ENCODE peak calls at places on chromosomes 12 and 14, in seven cellular contexts. One of them, this sample, is unnamed.

GRCh38 chr14:97703006-97703760 is 906.0 kb downstream of the VRK1 start:
- DNase-seq in activated CD8-positive, alpha-beta memory T cell treated with anti-CD3 and anti-CD28 coated beads, Interleukin-2, amount 50 U/mL, for 48 hours: no peak
- DNase-seq in left cardiac atrium: no peak
- DNase-seq in NCI-H69: no peak
- DNase-seq in right lobe of liver: no peak
- DNase-seq in Peyer's patch: peak
- DNase-seq in foreskin melanocyte: no peak
- DNase-seq in this sample: no peak

GRCh38 chr14:50955373-50956043 is 11.2 kb upstream of the PYGL start:
- DNase-seq in activated CD8-positive, alpha-beta memory T cell treated with anti-CD3 and anti-CD28 coated beads, Interleukin-2, amount 50 U/mL, for 48 hours: peak
- DNase-seq in left cardiac atrium: peak
- DNase-seq in NCI-H69: peak
- DNase-seq in right lobe of liver: peak
- DNase-seq in Peyer's patch: peak
- DNase-seq in foreskin melanocyte: peak
- DNase-seq in this sample: no peak

GRCh38 chr14:34649344-34649743 is 19.4 kb upstream of the SNX6 start:
- DNase-seq in activated CD8-positive, alpha-beta memory T cell treated with anti-CD3 and anti-CD28 coated beads, Interleukin-2, amount 50 U/mL, for 48 hours: no peak
- DNase-seq in left cardiac atrium: no peak
- DNase-seq in NCI-H69: no peak
- DNase-seq in right lobe of liver: no peak
- DNase-seq in Peyer's patch: no peak
- DNase-seq in foreskin melanocyte: peak
- DNase-seq in this sample: no peak

GRCh38 chr14:92650581-92651105 is 97.8 kb downstream of the LGMN start:
- DNase-seq in activated CD8-positive, alpha-beta memory T cell treated with anti-CD3 and anti-CD28 coated beads, Interleukin-2, amount 50 U/mL, for 48 hours: peak
- DNase-seq in left cardiac atrium: no peak
- DNase-seq in NCI-H69: no peak
- DNase-seq in right lobe of liver: no peak
- DNase-seq in Peyer's patch: no peak
- DNase-seq in foreskin melanocyte: no peak
- DNase-seq in this sample: no peak

GRCh38 chr14:95597784-95598204 is 62.9 kb downstream of the GLRX5 start:
- DNase-seq in activated CD8-positive, alpha-beta memory T cell treated with anti-CD3 and anti-CD28 coated beads, Interleukin-2, amount 50 U/mL, for 48 hours: no peak
- DNase-seq in left cardiac atrium: no peak
- DNase-seq in NCI-H69: peak
- DNase-seq in right lobe of liver: no peak
- DNase-seq in Peyer's patch: no peak
- DNase-seq in foreskin melanocyte: no peak
- DNase-seq in this sample: peak

GRCh38 chr12:6950401-6950801 is 755 bp upstream of the PTPN6 start:
- DNase-seq in activated CD8-positive, alpha-beta memory T cell treated with anti-CD3 and anti-CD28 coated beads, Interleukin-2, amount 50 U/mL, for 48 hours: peak
- DNase-seq in left cardiac atrium: no peak
- DNase-seq in NCI-H69: no peak
- DNase-seq in right lobe of liver: peak
- DNase-seq in Peyer's patch: no peak
- DNase-seq in foreskin melanocyte: no peak
- DNase-seq in this sample: no peak

GRCh38 chr12:91219511-91219910 is 36.9 kb upstream of the DCN start:
- DNase-seq in activated CD8-positive, alpha-beta memory T cell treated with anti-CD3 and anti-CD28 coated beads, Interleukin-2, amount 50 U/mL, for 48 hours: no peak
- DNase-seq in left cardiac atrium: no peak
- DNase-seq in NCI-H69: no peak
- DNase-seq in right lobe of liver: no peak
- DNase-seq in Peyer's patch: no peak
- DNase-seq in foreskin melanocyte: peak
- DNase-seq in this sample: no peak

GRCh38 chr14:105496831-105497591 is 6.0 kb downstream of the TEDC1 start:
- DNase-seq in activated CD8-positive, alpha-beta memory T cell treated with anti-CD3 and anti-CD28 coated beads, Interleukin-2, amount 50 U/mL, for 48 hours: peak
- DNase-seq in left cardiac atrium: no peak
- DNase-seq in NCI-H69: no peak
- DNase-seq in right lobe of liver: peak
- DNase-seq in Peyer's patch: no peak
- DNase-seq in foreskin melanocyte: no peak
- DNase-seq in this sample: no peak

GRCh38 chr12:58395056-58395455 is 453.7 kb downstream of the ATP23 start:
- DNase-seq in activated CD8-positive, alpha-beta memory T cell treated with anti-CD3 and anti-CD28 coated beads, Interleukin-2, amount 50 U/mL, for 48 hours: no peak
- DNase-seq in left cardiac atrium: no peak
- DNase-seq in NCI-H69: no peak
- DNase-seq in right lobe of liver: no peak
- DNase-seq in Peyer's patch: no peak
- DNase-seq in foreskin melanocyte: no peak
- DNase-seq in this sample: no peak

GRCh38 chr14:26849514-26849913 is 251.7 kb upstream of the NOVA1 start:
- DNase-seq in activated CD8-positive, alpha-beta memory T cell treated with anti-CD3 and anti-CD28 coated beads, Interleukin-2, amount 50 U/mL, for 48 hours: no peak
- DNase-seq in left cardiac atrium: no peak
- DNase-seq in NCI-H69: peak
- DNase-seq in right lobe of liver: no peak
- DNase-seq in Peyer's patch: no peak
- DNase-seq in foreskin melanocyte: no peak
- DNase-seq in this sample: no peak

GRCh38 chr12:106957617-106958016 is 1.9 kb downstream of the TMEM263 start:
- DNase-seq in activated CD8-positive, alpha-beta memory T cell treated with anti-CD3 and anti-CD28 coated beads, Interleukin-2, amount 50 U/mL, for 48 hours: no peak
- DNase-seq in left cardiac atrium: no peak
- DNase-seq in NCI-H69: peak
- DNase-seq in right lobe of liver: no peak
- DNase-seq in Peyer's patch: no peak
- DNase-seq in foreskin melanocyte: no peak
- DNase-seq in this sample: no peak

GRCh38 chr14:48575772-48576171 is 900.4 kb upstream of the MDGA2 start:
- DNase-seq in activated CD8-positive, alpha-beta memory T cell treated with anti-CD3 and anti-CD28 coated beads, Interleukin-2, amount 50 U/mL, for 48 hours: no peak
- DNase-seq in left cardiac atrium: no peak
- DNase-seq in NCI-H69: peak
- DNase-seq in right lobe of liver: no peak
- DNase-seq in Peyer's patch: no peak
- DNase-seq in foreskin melanocyte: no peak
- DNase-seq in this sample: no peak

GRCh38 chr12:77837876-77838291 is 7.2 kb downstream of the NAV3 start:
- DNase-seq in activated CD8-positive, alpha-beta memory T cell treated with anti-CD3 and anti-CD28 coated beads, Interleukin-2, amount 50 U/mL, for 48 hours: no peak
- DNase-seq in left cardiac atrium: peak
- DNase-seq in NCI-H69: no peak
- DNase-seq in right lobe of liver: no peak
- DNase-seq in Peyer's patch: no peak
- DNase-seq in foreskin melanocyte: no peak
- DNase-seq in this sample: no peak

GRCh38 chr12:121791671-121792496 is 1.6 kb downstream of the RHOF start:
- DNase-seq in activated CD8-positive, alpha-beta memory T cell treated with anti-CD3 and anti-CD28 coated beads, Interleukin-2, amount 50 U/mL, for 48 hours: peak
- DNase-seq in left cardiac atrium: no peak
- DNase-seq in NCI-H69: no peak
- DNase-seq in right lobe of liver: peak
- DNase-seq in Peyer's patch: peak
- DNase-seq in foreskin melanocyte: no peak
- DNase-seq in this sample: no peak

GRCh38 chr12:62319058-62319457 is 58.9 kb downstream of the USP15 start:
- DNase-seq in activated CD8-positive, alpha-beta memory T cell treated with anti-CD3 and anti-CD28 coated beads, Interleukin-2, amount 50 U/mL, for 48 hours: no peak
- DNase-seq in left cardiac atrium: no peak
- DNase-seq in NCI-H69: no peak
- DNase-seq in right lobe of liver: no peak
- DNase-seq in Peyer's patch: no peak
- DNase-seq in foreskin melanocyte: no peak
- DNase-seq in this sample: no peak

GRCh38 chr12:68497112-68497511 is 113.6 kb upstream of the RAP1B start:
- DNase-seq in activated CD8-positive, alpha-beta memory T cell treated with anti-CD3 and anti-CD28 coated beads, Interleukin-2, amount 50 U/mL, for 48 hours: no peak
- DNase-seq in left cardiac atrium: no peak
- DNase-seq in NCI-H69: no peak
- DNase-seq in right lobe of liver: no peak
- DNase-seq in Peyer's patch: no peak
- DNase-seq in foreskin melanocyte: no peak
- DNase-seq in this sample: no peak

GRCh38 chr12:60174914-60175313 is 579.1 kb downstream of the SLC16A7 start:
- DNase-seq in activated CD8-positive, alpha-beta memory T cell treated with anti-CD3 and anti-CD28 coated beads, Interleukin-2, amount 50 U/mL, for 48 hours: no peak
- DNase-seq in left cardiac atrium: no peak
- DNase-seq in NCI-H69: no peak
- DNase-seq in right lobe of liver: no peak
- DNase-seq in Peyer's patch: no peak
- DNase-seq in foreskin melanocyte: no peak
- DNase-seq in this sample: no peak

GRCh38 chr12:108832730-108833354 is 24.5 kb downstream of the SSH1 start:
- DNase-seq in activated CD8-positive, alpha-beta memory T cell treated with anti-CD3 and anti-CD28 coated beads, Interleukin-2, amount 50 U/mL, for 48 hours: no peak
- DNase-seq in left cardiac atrium: no peak
- DNase-seq in NCI-H69: no peak
- DNase-seq in right lobe of liver: no peak
- DNase-seq in Peyer's patch: no peak
- DNase-seq in foreskin melanocyte: peak
- DNase-seq in this sample: no peak

GRCh38 chr14:95533391-95533821 is 1.4 kb upstream of the GLRX5 start:
- DNase-seq in activated CD8-positive, alpha-beta memory T cell treated with anti-CD3 and anti-CD28 coated beads, Interleukin-2, amount 50 U/mL, for 48 hours: peak
- DNase-seq in left cardiac atrium: no peak
- DNase-seq in NCI-H69: peak
- DNase-seq in right lobe of liver: no peak
- DNase-seq in Peyer's patch: peak
- DNase-seq in foreskin melanocyte: peak
- DNase-seq in this sample: peak

GRCh38 chr14:60964901-60965300 is 16.0 kb downstream of the TRMT5 start:
- DNase-seq in activated CD8-positive, alpha-beta memory T cell treated with anti-CD3 and anti-CD28 coated beads, Interleukin-2, amount 50 U/mL, for 48 hours: no peak
- DNase-seq in left cardiac atrium: no peak
- DNase-seq in NCI-H69: no peak
- DNase-seq in right lobe of liver: no peak
- DNase-seq in Peyer's patch: no peak
- DNase-seq in foreskin melanocyte: no peak
- DNase-seq in this sample: no peak

GRCh38 chr14:65103150-65103760 is 938 bp upstream of the MAX start:
- DNase-seq in activated CD8-positive, alpha-beta memory T cell treated with anti-CD3 and anti-CD28 coated beads, Interleukin-2, amount 50 U/mL, for 48 hours: no peak
- DNase-seq in left cardiac atrium: no peak
- DNase-seq in NCI-H69: peak
- DNase-seq in right lobe of liver: no peak
- DNase-seq in Peyer's patch: no peak
- DNase-seq in foreskin melanocyte: no peak
- DNase-seq in this sample: peak

GRCh38 chr12:88520436-88520820 is 59.8 kb downstream of the KITLG start:
- DNase-seq in activated CD8-positive, alpha-beta memory T cell treated with anti-CD3 and anti-CD28 coated beads, Interleukin-2, amount 50 U/mL, for 48 hours: no peak
- DNase-seq in left cardiac atrium: no peak
- DNase-seq in NCI-H69: no peak
- DNase-seq in right lobe of liver: no peak
- DNase-seq in Peyer's patch: no peak
- DNase-seq in foreskin melanocyte: peak
- DNase-seq in this sample: no peak

GRCh38 chr14:99971929-99972747 is 93.1 kb upstream of the EVL start:
- DNase-seq in activated CD8-positive, alpha-beta memory T cell treated with anti-CD3 and anti-CD28 coated beads, Interleukin-2, amount 50 U/mL, for 48 hours: peak
- DNase-seq in left cardiac atrium: no peak
- DNase-seq in NCI-H69: peak
- DNase-seq in right lobe of liver: peak
- DNase-seq in Peyer's patch: no peak
- DNase-seq in foreskin melanocyte: no peak
- DNase-seq in this sample: no peak

GRCh38 chr12:132151766-132152410 is 7.6 kb downstream of the NOC4L start:
- DNase-seq in activated CD8-positive, alpha-beta memory T cell treated with anti-CD3 and anti-CD28 coated beads, Interleukin-2, amount 50 U/mL, for 48 hours: no peak
- DNase-seq in left cardiac atrium: peak
- DNase-seq in NCI-H69: no peak
- DNase-seq in right lobe of liver: peak
- DNase-seq in Peyer's patch: no peak
- DNase-seq in foreskin melanocyte: no peak
- DNase-seq in this sample: no peak

GRCh38 chr14:70148911-70149675 is 39.7 kb downstream of the SLC8A3 start:
- DNase-seq in activated CD8-positive, alpha-beta memory T cell treated with anti-CD3 and anti-CD28 coated beads, Interleukin-2, amount 50 U/mL, for 48 hours: no peak
- DNase-seq in left cardiac atrium: no peak
- DNase-seq in NCI-H69: peak
- DNase-seq in right lobe of liver: no peak
- DNase-seq in Peyer's patch: no peak
- DNase-seq in foreskin melanocyte: no peak
- DNase-seq in this sample: no peak

GRCh38 chr12:124603143-124603542 is 35.7 kb upstream of the NCOR2 start:
- DNase-seq in activated CD8-positive, alpha-beta memory T cell treated with anti-CD3 and anti-CD28 coated beads, Interleukin-2, amount 50 U/mL, for 48 hours: no peak
- DNase-seq in left cardiac atrium: no peak
- DNase-seq in NCI-H69: no peak
- DNase-seq in right lobe of liver: peak
- DNase-seq in Peyer's patch: no peak
- DNase-seq in foreskin melanocyte: no peak
- DNase-seq in this sample: no peak

GRCh38 chr14:101623077-101623372 is 61.7 kb downstream of the DIO3 start:
- DNase-seq in activated CD8-positive, alpha-beta memory T cell treated with anti-CD3 and anti-CD28 coated beads, Interleukin-2, amount 50 U/mL, for 48 hours: no peak
- DNase-seq in left cardiac atrium: no peak
- DNase-seq in NCI-H69: no peak
- DNase-seq in right lobe of liver: no peak
- DNase-seq in Peyer's patch: no peak
- DNase-seq in foreskin melanocyte: no peak
- DNase-seq in this sample: no peak

GRCh38 chr14:32507029-32507984 is 178.2 kb downstream of the AKAP6 start:
- DNase-seq in activated CD8-positive, alpha-beta memory T cell treated with anti-CD3 and anti-CD28 coated beads, Interleukin-2, amount 50 U/mL, for 48 hours: no peak
- DNase-seq in left cardiac atrium: no peak
- DNase-seq in NCI-H69: peak
- DNase-seq in right lobe of liver: no peak
- DNase-seq in Peyer's patch: no peak
- DNase-seq in foreskin melanocyte: no peak
- DNase-seq in this sample: no peak

GRCh38 chr12:16399110-16399509 is 51.7 kb downstream of the MGST1 start:
- DNase-seq in activated CD8-positive, alpha-beta memory T cell treated with anti-CD3 and anti-CD28 coated beads, Interleukin-2, amount 50 U/mL, for 48 hours: no peak
- DNase-seq in left cardiac atrium: no peak
- DNase-seq in NCI-H69: no peak
- DNase-seq in right lobe of liver: no peak
- DNase-seq in Peyer's patch: no peak
- DNase-seq in foreskin melanocyte: no peak
- DNase-seq in this sample: no peak

GRCh38 chr12:59946635-59947034 is 350.8 kb downstream of the SLC16A7 start:
- DNase-seq in activated CD8-positive, alpha-beta memory T cell treated with anti-CD3 and anti-CD28 coated beads, Interleukin-2, amount 50 U/mL, for 48 hours: no peak
- DNase-seq in left cardiac atrium: no peak
- DNase-seq in NCI-H69: no peak
- DNase-seq in right lobe of liver: no peak
- DNase-seq in Peyer's patch: no peak
- DNase-seq in foreskin melanocyte: no peak
- DNase-seq in this sample: no peak

GRCh38 chr12:28104338-28104737 is 85.9 kb upstream of the CCDC91 start:
- DNase-seq in activated CD8-positive, alpha-beta memory T cell treated with anti-CD3 and anti-CD28 coated beads, Interleukin-2, amount 50 U/mL, for 48 hours: no peak
- DNase-seq in left cardiac atrium: no peak
- DNase-seq in NCI-H69: no peak
- DNase-seq in right lobe of liver: no peak
- DNase-seq in Peyer's patch: no peak
- DNase-seq in foreskin melanocyte: no peak
- DNase-seq in this sample: no peak

GRCh38 chr14:96098999-96099335 is 59.8 kb downstream of the C14orf132 start:
- DNase-seq in activated CD8-positive, alpha-beta memory T cell treated with anti-CD3 and anti-CD28 coated beads, Interleukin-2, amount 50 U/mL, for 48 hours: no peak
- DNase-seq in left cardiac atrium: no peak
- DNase-seq in NCI-H69: no peak
- DNase-seq in right lobe of liver: no peak
- DNase-seq in Peyer's patch: no peak
- DNase-seq in foreskin melanocyte: no peak
- DNase-seq in this sample: no peak

GRCh38 chr12:31647106-31647505 is 12.4 kb upstream of the ETFBKMT start:
- DNase-seq in activated CD8-positive, alpha-beta memory T cell treated with anti-CD3 and anti-CD28 coated beads, Interleukin-2, amount 50 U/mL, for 48 hours: no peak
- DNase-seq in left cardiac atrium: no peak
- DNase-seq in NCI-H69: peak
- DNase-seq in right lobe of liver: no peak
- DNase-seq in Peyer's patch: no peak
- DNase-seq in foreskin melanocyte: no peak
- DNase-seq in this sample: no peak

GRCh38 chr12:52690351-52691075 is 10.3 kb upstream of the KRT1 start:
- DNase-seq in activated CD8-positive, alpha-beta memory T cell treated with anti-CD3 and anti-CD28 coated beads, Interleukin-2, amount 50 U/mL, for 48 hours: no peak
- DNase-seq in left cardiac atrium: no peak
- DNase-seq in NCI-H69: no peak
- DNase-seq in right lobe of liver: no peak
- DNase-seq in Peyer's patch: no peak
- DNase-seq in foreskin melanocyte: no peak
- DNase-seq in this sample: no peak

GRCh38 chr14:106562451-106562850 is 1036.1 kb downstream of the TMEM121 start:
- DNase-seq in activated CD8-positive, alpha-beta memory T cell treated with anti-CD3 and anti-CD28 coated beads, Interleukin-2, amount 50 U/mL, for 48 hours: no peak
- DNase-seq in left cardiac atrium: no peak
- DNase-seq in NCI-H69: no peak
- DNase-seq in right lobe of liver: no peak
- DNase-seq in Peyer's patch: no peak
- DNase-seq in foreskin melanocyte: no peak
- DNase-seq in this sample: no peak